ENCODE peak calls at places on chromosomes 2 and 18, in eight cellular contexts. W is pancreas, I is AG09309, V is NT2/D1, N is neuronal stem cell, X is lung, L is stomach, M is astrocyte of the spinal cord. J is an unnamed sample.

GRCh38 chr2:235951980-235952379 is 216.2 kb downstream of the GBX2 start:
- DNase-seq in L (no peak), W (no peak), X (no peak), M (no peak), V (no peak), N (no peak), I (no peak), J (no peak)

GRCh38 chr2:238108423-238109201 is 8.5 kb downstream of the ESPNL start:
- DNase-seq in X (no peak), M (no peak), V (no peak), W (peak; percentile 13), N (no peak), I (no peak), L (no peak), J (no peak)

GRCh38 chr2:58950795-58951462 is 709.8 kb upstream of the FANCL start:
- DNase-seq in M (no peak), V (no peak), L (no peak), X (no peak), N (no peak), W (no peak), I (no peak), J (no peak)

GRCh38 chr2:239716009-239716408 is 309.1 kb downstream of the NDUFA10 start:
- DNase-seq in N (no peak), X (no peak), I (no peak), W (no peak), M (no peak), V (no peak), L (no peak), J (no peak)

GRCh38 chr2:204842731-204843490 is 297.6 kb downstream of the PARD3B start:
- DNase-seq in L (no peak), V (no peak), M (peak; percentile 94), N (no peak), W (no peak), X (no peak), I (peak; percentile 89), J (peak; percentile 93)

GRCh38 chr18:77068321-77068841 is 64.2 kb downstream of the MBP start:
- DNase-seq in W (no peak), I (no peak), M (peak; percentile 53), X (no peak), N (no peak), V (no peak), L (no peak), J (no peak)

GRCh38 chr18:23228102-23229051 is 93.1 kb downstream of the CABLES1 start:
- DNase-seq in L (no peak), M (peak; percentile 53), V (no peak), I (no peak), N (no peak), W (no peak), X (no peak), J (no peak)

GRCh38 chr2:241728000-241728399 is 6.4 kb upstream of the D2HGDH start:
- DNase-seq in I (no peak), W (no peak), L (no peak), M (no peak), V (no peak), N (no peak), X (no peak), J (no peak)

GRCh38 chr2:146874260-146874658 is 970.6 kb upstream of the ACVR2A start:
- DNase-seq in X (peak; percentile 28), N (no peak), L (peak; percentile 36), V (no peak), M (peak; percentile 65), I (no peak), W (no peak), J (peak; percentile 15)

GRCh38 chr2:99771691-99772333 is 282.0 kb upstream of the REV1 start:
- DNase-seq in L (no peak), N (no peak), M (no peak), I (no peak), W (no peak), X (peak; percentile 37), V (no peak), J (no peak)

GRCh38 chr18:13564579-13564978 is 161.8 kb downstream of the FAM210A start:
- DNase-seq in L (no peak), V (no peak), M (no peak), W (no peak), N (no peak), I (no peak), X (no peak), J (no peak)

GRCh38 chr2:151961558-151961957 is 133.3 kb upstream of the ARL5A start:
- DNase-seq in X (no peak), W (no peak), I (no peak), V (no peak), M (no peak), N (no peak), L (no peak), J (no peak)

GRCh38 chr2:164898475-164898874 is 56.9 kb downstream of the SLC38A11 start:
- DNase-seq in X (no peak), I (peak; percentile 34), N (no peak), M (peak; percentile 69), V (no peak), W (no peak), L (no peak), J (peak; percentile 39)

GRCh38 chr2:157898591-157898996 is 22.5 kb upstream of the ACVR1 start:
- DNase-seq in L (peak; percentile 40), V (no peak), N (no peak), I (peak; percentile 52), M (peak; percentile 90), X (peak; percentile 33), W (peak; percentile 47), J (peak; percentile 87)

GRCh38 chr2:234958746-234959395 is 7.1 kb downstream of the SH3BP4 start:
- DNase-seq in X (no peak), L (no peak), V (no peak), W (no peak), M (no peak), N (no peak), I (no peak), J (no peak)

GRCh38 chr2:178177066-178177679 is 17.1 kb upstream of the OSBPL6 start:
- DNase-seq in V (no peak), X (no peak), I (peak; percentile 29), N (no peak), M (peak; percentile 62), L (no peak), W (no peak), J (no peak)

GRCh38 chr2:129748653-129749052 is 230.8 kb upstream of the RAB6C start:
- DNase-seq in L (no peak), I (no peak), W (no peak), X (no peak), V (peak; percentile 35), M (no peak), N (no peak), J (no peak)

GRCh38 chr2:68365087-68365486 is at the start of gene PLEK:
- DNase-seq in X (peak; percentile 60), I (no peak), N (no peak), W (peak; percentile 50), L (peak; percentile 60), V (no peak), M (no peak), J (no peak)

GRCh38 chr2:181792906-181793305 is 98.6 kb upstream of the ITPRID2 start:
- DNase-seq in X (no peak), N (no peak), W (no peak), V (no peak), L (no peak), I (no peak), M (no peak), J (no peak)

GRCh38 chr2:150125708-150126107 is 361.8 kb downstream of the RND3 start:
- DNase-seq in V (no peak), M (peak; percentile 81), W (no peak), L (no peak), N (no peak), I (peak; percentile 80), X (no peak), J (peak; percentile 66)

GRCh38 chr18:905948-906415 is 1.3 kb downstream of the ADCYAP1 start:
- DNase-seq in V (no peak), W (no peak), X (no peak), I (no peak), L (no peak), M (no peak), N (no peak), J (no peak)

GRCh38 chr18:67232991-67233390 is 283.5 kb downstream of the DSEL start:
- DNase-seq in N (no peak), L (no peak), W (no peak), X (no peak), M (no peak), V (no peak), I (no peak), J (no peak)

GRCh38 chr18:67232406-67232805 is 284.1 kb downstream of the DSEL start:
- DNase-seq in V (peak; percentile 25), L (no peak), X (no peak), W (no peak), M (peak; percentile 76), I (peak; percentile 53), N (no peak), J (peak; percentile 69)
- H3K4me3 ChIP-seq in V (no peak overlapping the region), L (no peak overlapping the region), X (no peak overlapping the region), W (no peak overlapping the region), M (no peak overlapping the region), I (no peak overlapping the region), N (no peak overlapping the region), J (no peak overlapping the region)

DNA sequence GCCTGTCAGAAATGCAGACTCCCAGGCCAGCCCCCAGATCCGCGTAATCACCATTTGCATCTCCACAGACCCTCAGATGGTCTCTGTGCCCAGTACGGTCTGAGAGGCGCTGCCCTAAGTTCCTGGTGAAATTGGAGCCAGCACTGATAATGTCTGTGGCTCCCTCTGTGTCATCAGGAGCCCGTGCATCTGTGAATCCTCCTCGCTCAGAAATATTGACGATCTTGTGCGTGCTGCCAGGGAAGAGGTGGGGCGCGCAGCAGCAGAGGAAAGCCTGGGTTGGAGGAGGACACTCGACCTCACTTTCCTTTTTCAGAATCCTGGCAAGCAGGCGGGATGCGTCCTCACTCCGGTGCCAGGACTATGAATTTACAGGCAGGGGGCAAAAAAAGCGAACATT is 686.1 kb upstream of the SALL3 start:
- DNase-seq in L (no peak), W (no peak), I (no peak), M (no peak), V (no peak), N (no peak), X (no peak), J (no peak)
- H3K4me3 ChIP-seq in L (peak overlapping the region; percentile 29), W (no peak overlapping the region), I (no peak overlapping the region), M (no peak overlapping the region), V (no peak overlapping the region), N (peak overlapping the region; percentile 43), X (no peak overlapping the region), J (no peak overlapping the region)

GRCh38 chr18:59272221-59272888 is 899 bp downstream of the RAX start:
- DNase-seq in N (no peak), W (no peak), V (no peak), I (no peak), L (no peak), M (no peak), X (no peak), J (no peak)
- H3K4me3 ChIP-seq in N (peak overlapping the region; percentile 97), W (peak overlapping the region; percentile 32), V (no peak overlapping the region), I (peak overlapping the region; percentile 4), L (peak overlapping the region; percentile 49), M (no peak overlapping the region), X (no peak overlapping the region), J (peak overlapping the region; percentile 12)

GRCh38 chr2:112542974-112543760 is 902 bp downstream of the POLR1B start:
- DNase-seq in L (no peak), V (no peak), I (no peak), M (peak; percentile 3), W (no peak), N (no peak), X (no peak), J (no peak)

GRCh38 chr2:112541315-112542122 is 746 bp upstream of the POLR1B start:
- DNase-seq in I (no peak), L (no peak), W (no peak), X (peak; percentile 77), M (peak; percentile 76), N (peak; percentile 64), V (peak; percentile 67), J (no peak)

GRCh38 chr2:112542123-112542973 is at the start of gene POLR1B:
- DNase-seq in N (peak; percentile 80), W (peak; percentile 89), X (peak; percentile 89), V (peak; percentile 80), M (peak; percentile 82), I (peak; percentile 24), L (peak; percentile 85), J (peak; percentile 31)

GRCh38 chr2:112540906-112541305 is 1.4 kb upstream of the POLR1B start:
- DNase-seq in X (no peak), M (no peak), L (no peak), I (no peak), W (no peak), N (no peak), V (no peak), J (no peak)
- H3K4me3 ChIP-seq in X (no peak overlapping the region), M (no peak overlapping the region), L (no peak overlapping the region), I (no peak overlapping the region), W (no peak overlapping the region), N (no peak overlapping the region), V (no peak overlapping the region), J (no peak overlapping the region)

J was measured in skeletal muscle cell.